ENCODE peak calls at places on chromosomes 16 and 17, in six cellular contexts. One of them, this sample, is unnamed.

GRCh38 chr16:88074041-88074440 is 122.8 kb downstream of the BANP start:
- DNase-seq in HepG2: no peak
- DNase-seq in K562: no peak
- DNase-seq in H1: no peak
- DNase-seq in GM12878: no peak
- DNase-seq in SK-N-SH: no peak
- DNase-seq in this sample: no peak

GRCh38 chr17:80468222-80468621 is 8.2 kb downstream of the NPTX1 start:
- DNase-seq in HepG2: no peak
- DNase-seq in K562: peak
- DNase-seq in H1: no peak
- DNase-seq in GM12878: no peak
- DNase-seq in SK-N-SH: peak
- DNase-seq in this sample: no peak

GRCh38 chr16:54466233-54466632 is 179.6 kb upstream of the IRX3 start:
- DNase-seq in HepG2: no peak
- DNase-seq in K562: no peak
- DNase-seq in H1: no peak
- DNase-seq in GM12878: no peak
- DNase-seq in SK-N-SH: no peak
- DNase-seq in this sample: no peak

GRCh38 chr17:82392967-82393366 is 21.4 kb downstream of the UTS2R start:
- DNase-seq in HepG2: no peak
- DNase-seq in K562: no peak
- DNase-seq in H1: no peak
- DNase-seq in GM12878: no peak
- DNase-seq in SK-N-SH: no peak
- DNase-seq in this sample: no peak

GRCh38 chr17:39946551-39947330 is 16.1 kb upstream of the GSDMA start:
- DNase-seq in HepG2: no peak
- DNase-seq in K562: no peak
- DNase-seq in H1: no peak
- DNase-seq in GM12878: no peak
- DNase-seq in SK-N-SH: no peak
- DNase-seq in this sample: no peak

GRCh38 chr17:64155751-64156544 is 26.0 kb upstream of the ERN1 start:
- DNase-seq in HepG2: peak
- DNase-seq in K562: no peak
- DNase-seq in H1: no peak
- DNase-seq in GM12878: no peak
- DNase-seq in SK-N-SH: no peak
- DNase-seq in this sample: no peak

GRCh38 chr17:69743091-69743490 is 328.6 kb downstream of the MAP2K6 start:
- DNase-seq in HepG2: no peak
- DNase-seq in K562: no peak
- DNase-seq in H1: no peak
- DNase-seq in GM12878: no peak
- DNase-seq in SK-N-SH: no peak
- DNase-seq in this sample: no peak

GRCh38 chr17:19753049-19753444 is 4.9 kb upstream of the ALDH3A1 start:
- DNase-seq in HepG2: no peak
- DNase-seq in K562: no peak
- DNase-seq in H1: no peak
- DNase-seq in GM12878: no peak
- DNase-seq in SK-N-SH: peak
- DNase-seq in this sample: peak

GRCh38 chr17:49694847-49695697 is 12.7 kb downstream of the SLC35B1 start:
- DNase-seq in HepG2: peak
- DNase-seq in K562: peak
- DNase-seq in H1: no peak
- DNase-seq in GM12878: no peak
- DNase-seq in SK-N-SH: peak
- DNase-seq in this sample: peak

GRCh38 chr17:266701-267656 is 85.5 kb upstream of the DOC2B start:
- DNase-seq in HepG2: no peak
- DNase-seq in K562: no peak
- DNase-seq in H1: no peak
- DNase-seq in GM12878: no peak
- DNase-seq in SK-N-SH: peak
- DNase-seq in this sample: no peak

GRCh38 chr17:77957869-77958715 is at the start of gene TNRC6C:
- DNase-seq in HepG2: peak
- DNase-seq in K562: peak
- DNase-seq in H1: peak
- DNase-seq in GM12878: peak
- DNase-seq in SK-N-SH: peak
- DNase-seq in this sample: peak

GRCh38 chr17:77958716-77959215 is 263 bp downstream of the TNRC6C start:
- DNase-seq in HepG2: no peak
- DNase-seq in K562: no peak
- DNase-seq in H1: no peak
- DNase-seq in GM12878: no peak
- DNase-seq in SK-N-SH: no peak
- DNase-seq in this sample: no peak

GRCh38 chr17:77959216-77959925 is 868 bp downstream of the TNRC6C start:
- DNase-seq in HepG2: no peak
- DNase-seq in K562: peak
- DNase-seq in H1: no peak
- DNase-seq in GM12878: no peak
- DNase-seq in SK-N-SH: peak
- DNase-seq in this sample: no peak

GRCh38 chr17:77959926-77960521 is 1.5 kb downstream of the TNRC6C start:
- DNase-seq in HepG2: no peak
- DNase-seq in K562: no peak
- DNase-seq in H1: no peak
- DNase-seq in GM12878: no peak
- DNase-seq in SK-N-SH: peak
- DNase-seq in this sample: no peak

GRCh38 chr17:77957215-77957868 is 1.2 kb upstream of the TNRC6C start:
- DNase-seq in HepG2: no peak
- DNase-seq in K562: no peak
- DNase-seq in H1: no peak
- DNase-seq in GM12878: peak
- DNase-seq in SK-N-SH: no peak
- DNase-seq in this sample: no peak
- TF ChIP-seq GABPA in HepG2: no peak
- TF ChIP-seq GABPA in K562: no peak
- TF ChIP-seq GABPA in H1: no peak
- TF ChIP-seq GABPA in GM12878: no peak
- TF ChIP-seq GABPA in SK-N-SH: no peak
- TF ChIP-seq GABPA in this sample: no peak

DNA sequence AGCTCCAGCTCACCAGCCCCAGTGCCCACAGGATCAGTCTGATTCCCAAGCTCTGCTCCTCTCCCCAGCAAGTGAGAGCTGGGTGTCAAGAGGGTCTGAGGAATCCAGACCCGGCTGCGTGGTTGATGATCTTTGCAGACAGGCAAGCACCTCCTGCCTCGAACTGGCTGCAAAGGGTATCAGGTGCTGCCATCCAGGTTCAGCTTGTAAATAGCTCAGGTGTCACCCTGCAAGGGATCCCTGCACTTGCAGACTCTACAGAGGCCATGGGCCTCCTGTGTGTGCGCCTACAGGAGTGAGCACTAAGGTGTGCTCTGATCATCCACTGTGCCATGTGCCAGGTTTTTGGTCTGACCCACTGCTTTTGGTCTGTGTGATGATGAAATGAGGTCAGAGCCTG is 16.2 kb downstream of the DEXI start:
- DNase-seq in HepG2: no peak
- DNase-seq in K562: no peak
- DNase-seq in H1: no peak
- DNase-seq in GM12878: no peak
- DNase-seq in SK-N-SH: no peak
- DNase-seq in this sample: no peak
- TF ChIP-seq POLR2AphosphoS5 in HepG2: no peak
- TF ChIP-seq POLR2AphosphoS5 in K562: no peak
- TF ChIP-seq POLR2AphosphoS5 in H1: no peak
- TF ChIP-seq POLR2AphosphoS5 in GM12878: peak
- TF ChIP-seq POLR2AphosphoS5 in SK-N-SH: no peak
- TF ChIP-seq POLR2AphosphoS5 in this sample: no peak

DNA sequence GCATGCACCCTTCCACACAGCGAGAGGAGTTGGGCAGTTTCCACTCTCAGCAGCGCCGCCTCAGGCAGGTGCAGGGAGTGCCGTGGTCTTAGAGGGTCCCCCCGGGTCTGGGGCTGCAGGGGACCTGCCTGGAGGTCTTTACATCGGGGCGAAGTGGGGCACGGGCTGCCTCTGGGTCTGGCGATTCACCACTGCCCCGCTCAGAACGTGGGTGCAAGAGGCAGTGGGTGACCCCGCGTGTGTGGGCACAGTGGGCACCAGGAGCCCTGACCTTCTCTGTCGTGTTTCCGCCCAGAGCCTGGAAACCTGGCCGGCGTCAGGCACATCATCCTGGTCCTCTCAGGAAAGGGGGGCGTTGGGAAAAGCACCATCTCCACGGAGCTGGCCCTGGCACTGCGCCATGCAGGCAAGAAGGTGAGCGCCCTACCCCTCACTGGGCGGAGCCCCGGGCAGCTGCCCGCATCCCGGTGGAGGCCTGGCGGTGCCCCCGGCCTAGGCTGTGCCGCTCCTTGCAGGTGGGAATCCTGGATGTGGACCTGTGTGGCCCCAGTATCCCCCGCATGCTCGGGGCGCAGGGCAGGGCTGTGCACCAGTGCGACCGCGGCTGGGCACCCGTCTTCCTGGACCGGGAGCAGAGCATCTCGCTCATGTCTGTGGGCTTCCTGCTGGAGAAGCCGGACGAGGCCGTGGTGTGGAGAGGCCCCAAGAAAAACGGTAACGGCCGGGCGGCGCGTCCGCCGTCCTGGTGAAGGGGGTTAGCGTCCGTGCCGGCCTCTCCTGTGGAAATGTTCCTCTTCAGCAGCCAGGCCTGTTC is 3.7 kb downstream of the NUBP2 start:
- DNase-seq in HepG2: no peak
- DNase-seq in K562: no peak
- DNase-seq in H1: no peak
- DNase-seq in GM12878: no peak
- DNase-seq in SK-N-SH: no peak
- DNase-seq in this sample: no peak
- TF ChIP-seq GABPA in HepG2: no peak
- TF ChIP-seq GABPA in K562: no peak
- TF ChIP-seq GABPA in H1: no peak
- TF ChIP-seq GABPA in GM12878: no peak
- TF ChIP-seq GABPA in SK-N-SH: no peak
- TF ChIP-seq GABPA in this sample: no peak

DNA sequence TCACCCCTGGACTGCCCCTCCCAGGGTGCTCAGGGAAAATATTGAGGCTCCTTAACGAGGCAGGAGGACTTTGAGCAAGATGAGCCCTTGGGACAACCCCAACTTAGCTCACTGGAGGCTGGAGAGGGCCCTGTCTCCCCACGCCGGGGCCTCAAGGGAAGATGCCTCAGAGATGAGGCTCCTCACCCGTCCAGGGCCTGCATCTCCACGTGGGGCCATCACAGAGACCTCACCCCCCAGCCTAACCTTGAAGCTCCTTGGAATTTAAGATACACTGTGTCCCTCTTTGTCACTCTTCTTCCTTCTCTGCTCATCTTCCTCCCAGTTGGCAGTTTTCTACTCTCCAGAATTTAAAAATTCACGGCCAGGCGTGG is 11.2 kb downstream of the COX4I1 start:
- DNase-seq in HepG2: no peak
- DNase-seq in K562: no peak
- DNase-seq in H1: no peak
- DNase-seq in GM12878: no peak
- DNase-seq in SK-N-SH: no peak
- DNase-seq in this sample: no peak
- TF ChIP-seq POLR2AphosphoS5 in HepG2: no peak
- TF ChIP-seq POLR2AphosphoS5 in K562: no peak
- TF ChIP-seq POLR2AphosphoS5 in H1: no peak
- TF ChIP-seq POLR2AphosphoS5 in GM12878: no peak
- TF ChIP-seq POLR2AphosphoS5 in SK-N-SH: no peak
- TF ChIP-seq POLR2AphosphoS5 in this sample: no peak

DNA sequence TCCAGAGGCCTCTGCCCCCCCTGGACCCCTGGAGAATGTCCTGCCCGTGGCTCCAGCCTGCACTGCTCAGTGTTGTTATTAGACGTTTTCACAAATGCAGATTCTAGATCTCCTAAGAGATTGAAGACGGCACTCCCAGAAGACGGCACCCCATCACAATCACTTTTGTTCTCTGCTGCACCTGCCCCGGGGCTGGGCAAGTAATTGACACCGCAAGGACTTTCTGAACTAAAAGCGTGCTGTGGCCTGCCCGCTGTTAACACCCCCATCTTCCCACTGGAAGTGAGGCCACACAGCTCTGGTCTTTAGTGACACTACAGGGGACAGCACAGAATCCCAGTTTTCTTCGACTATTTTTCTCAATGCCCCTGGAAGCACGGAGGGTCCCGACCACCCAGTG is 256.9 kb downstream of the ENGASE start:
- DNase-seq in HepG2: no peak
- DNase-seq in K562: no peak
- DNase-seq in H1: no peak
- DNase-seq in GM12878: no peak
- DNase-seq in SK-N-SH: no peak
- DNase-seq in this sample: no peak
- TF ChIP-seq GABPA in HepG2: no peak
- TF ChIP-seq GABPA in K562: no peak
- TF ChIP-seq GABPA in H1: no peak
- TF ChIP-seq GABPA in GM12878: no peak
- TF ChIP-seq GABPA in SK-N-SH: no peak
- TF ChIP-seq GABPA in this sample: no peak

GRCh38 chr17:8150194-8151119 is 1.7 kb downstream of the PER1 start:
- DNase-seq in HepG2: no peak
- DNase-seq in K562: no peak
- DNase-seq in H1: no peak
- DNase-seq in GM12878: no peak
- DNase-seq in SK-N-SH: no peak
- DNase-seq in this sample: no peak
- TF ChIP-seq POLR2AphosphoS5 in HepG2: no peak
- TF ChIP-seq POLR2AphosphoS5 in K562: no peak
- TF ChIP-seq POLR2AphosphoS5 in H1: no peak
- TF ChIP-seq POLR2AphosphoS5 in GM12878: no peak
- TF ChIP-seq POLR2AphosphoS5 in SK-N-SH: no peak
- TF ChIP-seq POLR2AphosphoS5 in this sample: no peak